ENCODE peak calls at places on chromosomes 12 and 14, in seven cellular contexts. S, G, E, M, X, I and A are unnamed samples.

GRCh38 chr14:37595809-37596595 is 573 bp downstream of the TTC6 start:
- DNase-seq in G (peak), S (peak), X (no peak), M (peak), E (peak), I (peak), A (peak)

GRCh38 chr12:122124370-122124769 is 45.8 kb downstream of the MLXIP start:
- DNase-seq in S (no peak), X (no peak), M (no peak), I (no peak), E (no peak), G (no peak), A (no peak)

GRCh38 chr12:40953076-40953475 is 235.0 kb upstream of the PDZRN4 start:
- DNase-seq in E (peak), I (no peak), X (no peak), G (no peak), S (no peak), M (no peak), A (peak)

GRCh38 chr14:103317251-103317650 is 16.8 kb upstream of the EIF5 start:
- DNase-seq in G (peak), I (no peak), X (no peak), S (no peak), E (no peak), M (no peak), A (no peak)

GRCh38 chr12:4538207-4539160 is at the start of gene RAD51AP1:
- DNase-seq in S (peak), M (peak), X (peak), G (peak), E (peak), I (peak), A (peak)

GRCh38 chr12:48977290-48978281 is 536 bp upstream of the WNT1 start:
- DNase-seq in M (no peak), E (peak), G (peak), X (no peak), I (peak), S (no peak), A (peak)

GRCh38 chr12:132163041-132163910 is 19.0 kb downstream of the NOC4L start:
- DNase-seq in I (no peak), E (no peak), X (no peak), G (no peak), M (no peak), S (no peak), A (no peak)

GRCh38 chr12:113479578-113480335 is 8.1 kb upstream of the LHX5 start:
- DNase-seq in X (no peak), E (peak), S (peak), G (peak), I (no peak), M (peak), A (peak)

GRCh38 chr12:103632554-103633216 is 45.6 kb downstream of the STAB2 start:
- DNase-seq in E (peak), M (peak), S (peak), X (peak), I (peak), G (peak), A (peak)

GRCh38 chr14:78848234-78848820 is 678.2 kb downstream of the NRXN3 start:
- DNase-seq in X (no peak), I (peak), S (peak), M (peak), E (peak), G (peak), A (peak)

GRCh38 chr12:91098942-91099341 is 12.4 kb downstream of the LUM start:
- DNase-seq in S (no peak), G (no peak), X (no peak), M (no peak), E (peak), I (peak), A (peak)

GRCh38 chr12:106106129-106106566 is 32.6 kb downstream of the NUAK1 start:
- DNase-seq in I (no peak), M (no peak), G (no peak), S (no peak), E (no peak), X (no peak), A (no peak)

GRCh38 chr12:97063292-97063935 is 156.4 kb downstream of the NEDD1 start:
- DNase-seq in I (no peak), G (no peak), S (no peak), E (no peak), X (no peak), M (no peak), A (no peak)

GRCh38 chr12:94706250-94706661 is 55.9 kb upstream of the TMCC3 start:
- DNase-seq in G (no peak), X (no peak), M (no peak), E (no peak), I (no peak), S (no peak), A (peak)

DNA sequence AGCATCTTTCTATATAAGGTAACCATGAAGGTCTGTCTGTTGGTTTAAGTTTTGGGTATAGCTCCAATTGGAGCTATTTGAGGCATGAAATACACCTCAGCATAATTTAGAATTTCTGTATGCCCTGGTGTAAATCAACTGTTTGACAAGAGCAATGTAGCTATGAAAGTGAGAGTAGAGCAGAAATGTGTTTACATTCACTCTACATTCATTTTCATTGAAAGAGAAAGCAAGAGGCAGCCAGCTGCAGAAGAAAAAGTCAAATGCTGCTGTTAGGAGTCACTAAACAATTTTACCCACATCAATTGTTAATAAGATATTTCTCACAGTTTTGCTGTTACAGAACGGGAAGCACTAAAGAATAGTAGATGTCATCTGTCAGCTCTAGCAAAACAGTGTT is 252.5 kb downstream of the SLC6A15 start:
- DNase-seq in S (no peak), X (no peak), I (no peak), E (no peak), M (no peak), G (no peak), A (no peak)
- H4K8ac ChIP-seq in S (no peak), X (no peak), I (no peak), E (no peak), M (no peak), G (no peak), A (no peak)

GRCh38 chr12:124842800-124843510 is 20.7 kb downstream of the SCARB1 start:
- DNase-seq in M (no peak), S (no peak), X (no peak), E (no peak), G (no peak), I (no peak), A (no peak)
- H3K27ac ChIP-seq in M (no peak), S (no peak), X (no peak), E (no peak), G (no peak), I (no peak), A (no peak)

DNA sequence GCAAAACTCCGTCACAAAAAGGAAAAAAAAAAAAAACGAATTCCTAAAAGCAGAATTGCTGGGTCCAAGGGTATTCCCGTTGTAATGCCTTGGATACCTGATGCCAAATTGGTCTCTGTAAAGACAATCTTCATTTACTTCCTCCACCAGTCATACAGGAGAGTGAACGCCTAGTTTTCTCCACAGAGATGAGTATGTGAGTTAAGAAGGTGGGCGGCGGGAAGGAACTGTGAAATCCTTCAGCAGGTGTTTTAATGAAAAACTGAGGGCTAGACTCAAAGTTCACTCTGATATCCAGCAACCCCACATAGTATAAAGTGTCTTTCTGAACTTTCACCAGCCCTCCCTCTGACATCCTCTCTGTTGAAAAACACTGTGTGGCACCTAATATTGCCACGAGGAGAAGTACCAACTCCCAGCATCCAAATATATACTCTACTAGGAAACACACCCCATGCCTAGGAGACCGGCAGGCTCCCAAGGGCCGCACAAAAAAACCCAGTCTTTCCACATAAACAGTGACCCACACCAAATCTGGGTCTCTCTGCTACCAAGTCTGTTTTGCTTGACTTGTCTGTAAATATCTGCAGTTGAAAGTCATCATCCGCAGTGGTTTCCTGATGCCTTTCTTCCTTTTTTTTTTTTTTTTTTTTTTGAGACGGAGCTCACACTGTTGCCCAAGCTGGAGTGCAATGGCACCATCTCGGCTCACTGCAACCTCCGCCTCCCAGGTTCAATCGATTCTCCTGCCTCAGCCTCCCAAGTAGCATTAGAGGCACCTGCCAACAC is 30.3 kb upstream of the FOXN3 start:
- DNase-seq in I (no peak), G (no peak), X (no peak), S (no peak), E (no peak), M (no peak), A (no peak)
- H3K23ac ChIP-seq in I (no peak), G (no peak), X (no peak), S (no peak), E (no peak), M (no peak), A (no peak)

GRCh38 chr12:13152281-13152680 is 44.2 kb upstream of the EMP1 start:
- DNase-seq in I (no peak), S (no peak), E (no peak), G (no peak), M (no peak), X (no peak), A (no peak)
- H4K8ac ChIP-seq in I (no peak), S (no peak), E (no peak), G (no peak), M (no peak), X (no peak), A (no peak)

DNA sequence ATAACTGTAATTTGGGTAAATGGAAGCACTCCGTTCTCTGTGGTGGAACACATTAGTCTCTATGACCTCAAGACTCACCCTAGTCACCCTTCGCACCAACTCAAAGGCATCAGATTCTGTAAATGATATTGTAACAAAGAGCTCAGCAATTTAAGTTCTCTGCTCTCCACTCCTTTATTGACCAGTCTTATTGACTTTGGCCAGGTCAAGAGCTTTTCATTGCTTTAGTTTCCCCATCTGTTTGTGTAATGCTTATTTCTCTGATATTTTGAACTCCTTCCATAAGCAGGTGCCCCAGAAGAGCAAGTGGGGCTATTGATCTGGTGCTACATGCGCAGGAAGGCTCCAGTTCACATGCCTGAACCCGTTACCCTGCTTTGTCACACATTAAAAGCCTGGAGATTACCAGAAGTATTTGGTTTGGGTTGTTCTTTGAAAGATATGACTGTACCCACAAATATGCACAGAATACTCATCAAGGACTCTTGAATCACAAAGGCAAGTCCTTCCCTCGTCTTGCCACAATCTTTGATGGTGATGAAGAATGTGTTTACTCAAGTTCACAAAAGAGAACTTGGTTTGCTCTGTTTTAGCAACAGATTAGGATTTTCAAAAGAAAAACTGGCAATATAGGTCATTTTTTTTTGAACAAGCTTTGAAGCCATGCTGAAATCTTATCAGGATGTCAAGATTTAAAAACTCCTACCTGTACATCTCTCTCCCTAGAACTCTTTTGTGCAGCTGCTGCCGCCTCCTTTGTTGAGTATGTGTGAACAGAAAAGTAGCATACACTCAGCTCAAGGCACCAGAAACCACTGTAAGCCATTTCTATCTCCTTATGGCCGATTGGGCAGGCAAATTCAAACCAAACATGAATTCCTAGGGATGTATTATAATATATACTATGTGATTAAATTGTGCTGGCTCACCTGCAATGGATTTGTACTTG is 193.9 kb downstream of the BCAT1 start:
- DNase-seq in G (no peak), E (peak), X (no peak), M (peak), S (no peak), I (peak), A (peak)
- H3K27ac ChIP-seq in G (no peak), E (no peak), X (no peak), M (no peak), S (no peak), I (no peak), A (peak)